ENCODE peak calls at places on chromosomes 7 and 10, in four cellular contexts. One of them, this sample, is unnamed.

GRCh38 chr7:55464422-55464821 is 99.3 kb downstream of the LANCL2 start:
- DNase-seq in breast epithelium: no peak
- DNase-seq in neural progenitor cell: no peak
- DNase-seq in heart right ventricle: no peak
- DNase-seq in this sample: no peak

GRCh38 chr7:35905555-35905954 is 104.7 kb downstream of the SEPTIN7 start:
- DNase-seq in heart right ventricle: no peak
- DNase-seq in breast epithelium: no peak
- DNase-seq in neural progenitor cell: no peak
- DNase-seq in this sample: no peak

GRCh38 chr7:8149222-8149621 is 112.7 kb downstream of the ICA1 start:
- DNase-seq in neural progenitor cell: no peak
- DNase-seq in breast epithelium: no peak
- DNase-seq in heart right ventricle: no peak
- DNase-seq in this sample: no peak

GRCh38 chr7:127791790-127792189 is 139.8 kb downstream of the SND1 start:
- DNase-seq in heart right ventricle: no peak
- DNase-seq in neural progenitor cell: no peak
- DNase-seq in breast epithelium: no peak
- DNase-seq in this sample: no peak

GRCh38 chr7:22195402-22195801 is 161.6 kb downstream of the RAPGEF5 start:
- DNase-seq in heart right ventricle: no peak
- DNase-seq in breast epithelium: no peak
- DNase-seq in neural progenitor cell: no peak
- DNase-seq in this sample: no peak

GRCh38 chr10:70132098-70133029 is at the start of gene AIFM2:
- DNase-seq in neural progenitor cell: peak
- DNase-seq in heart right ventricle: peak
- DNase-seq in breast epithelium: peak
- DNase-seq in this sample: peak

GRCh38 chr10:30873408-30873807 is 158.3 kb downstream of the ZNF438 start:
- DNase-seq in heart right ventricle: no peak
- DNase-seq in breast epithelium: no peak
- DNase-seq in neural progenitor cell: no peak
- DNase-seq in this sample: no peak

GRCh38 chr7:24038993-24039392 is 245.0 kb upstream of the NPY start:
- DNase-seq in breast epithelium: no peak
- DNase-seq in heart right ventricle: no peak
- DNase-seq in neural progenitor cell: no peak
- DNase-seq in this sample: no peak

GRCh38 chr7:115260381-115260780 is 338.5 kb downstream of the MDFIC start:
- DNase-seq in breast epithelium: no peak
- DNase-seq in neural progenitor cell: no peak
- DNase-seq in heart right ventricle: no peak
- DNase-seq in this sample: no peak

GRCh38 chr7:101938115-101938514 is 120.7 kb downstream of the CUX1 start:
- DNase-seq in breast epithelium: no peak
- DNase-seq in heart right ventricle: no peak
- DNase-seq in neural progenitor cell: no peak
- DNase-seq in this sample: no peak
- H3K27ac ChIP-seq in breast epithelium: no peak
- H3K27ac ChIP-seq in heart right ventricle: peak
- H3K27ac ChIP-seq in neural progenitor cell: no peak
- H3K27ac ChIP-seq in this sample: no peak

DNA sequence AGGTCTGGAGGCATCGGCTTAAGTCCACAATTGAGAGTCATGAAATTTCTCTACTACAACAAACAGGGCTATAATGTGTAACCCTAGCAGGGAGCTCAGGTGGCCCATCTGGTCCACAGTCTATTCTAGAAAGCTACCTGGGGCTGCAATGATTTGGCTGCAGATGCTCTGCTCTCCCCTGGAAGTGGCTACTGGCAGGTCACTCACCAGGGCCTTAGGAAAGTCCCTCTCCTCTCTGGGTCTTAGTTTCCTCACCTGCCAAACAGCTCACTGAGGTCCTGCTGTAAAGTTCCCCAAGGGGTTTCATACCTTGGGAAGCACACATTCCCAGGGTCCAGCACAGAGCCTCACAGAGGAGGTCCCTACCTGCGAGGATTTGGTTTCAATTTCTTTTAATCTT is 2.5 kb downstream of the IGFBP3 start:
- DNase-seq in neural progenitor cell: no peak
- DNase-seq in heart right ventricle: no peak
- DNase-seq in breast epithelium: no peak
- DNase-seq in this sample: no peak
- H3K4me3 ChIP-seq in neural progenitor cell: no peak
- H3K4me3 ChIP-seq in heart right ventricle: peak
- H3K4me3 ChIP-seq in breast epithelium: peak
- H3K4me3 ChIP-seq in this sample: no peak

GRCh38 chr7:1292972-1293830 is 60.5 kb downstream of the UNCX start:
- DNase-seq in heart right ventricle: no peak
- DNase-seq in breast epithelium: no peak
- DNase-seq in neural progenitor cell: no peak
- DNase-seq in this sample: no peak
- H3K27ac ChIP-seq in heart right ventricle: no peak
- H3K27ac ChIP-seq in breast epithelium: no peak
- H3K27ac ChIP-seq in neural progenitor cell: no peak
- H3K27ac ChIP-seq in this sample: no peak

GRCh38 chr7:140674899-140675701 is 2.4 kb downstream of the ADCK2 start:
- DNase-seq in breast epithelium: no peak
- DNase-seq in neural progenitor cell: peak
- DNase-seq in heart right ventricle: peak
- DNase-seq in this sample: no peak
- H3K4me3 ChIP-seq in breast epithelium: no peak
- H3K4me3 ChIP-seq in neural progenitor cell: no peak
- H3K4me3 ChIP-seq in heart right ventricle: no peak
- H3K4me3 ChIP-seq in this sample: no peak

GRCh38 chr7:151923097-151923876 is 33.0 kb upstream of the GALNTL5 start:
- DNase-seq in breast epithelium: peak
- DNase-seq in heart right ventricle: peak
- DNase-seq in neural progenitor cell: no peak
- DNase-seq in this sample: no peak
- H3K27ac ChIP-seq in breast epithelium: peak
- H3K27ac ChIP-seq in heart right ventricle: peak
- H3K27ac ChIP-seq in neural progenitor cell: no peak
- H3K27ac ChIP-seq in this sample: no peak

GRCh38 chr7:30888783-30889182 is 22.9 kb upstream of the AQP1 start:
- DNase-seq in neural progenitor cell: no peak
- DNase-seq in breast epithelium: no peak
- DNase-seq in heart right ventricle: no peak
- DNase-seq in this sample: no peak

GRCh38 chr7:30881448-30881847 is 30.2 kb upstream of the AQP1 start:
- DNase-seq in breast epithelium: no peak
- DNase-seq in neural progenitor cell: no peak
- DNase-seq in heart right ventricle: no peak
- DNase-seq in this sample: no peak

GRCh38 chr7:30887464-30887872 is 24.2 kb upstream of the AQP1 start:
- DNase-seq in heart right ventricle: no peak
- DNase-seq in breast epithelium: no peak
- DNase-seq in neural progenitor cell: peak
- DNase-seq in this sample: no peak

GRCh38 chr7:30886608-30887011 is 25.0 kb upstream of the AQP1 start:
- DNase-seq in neural progenitor cell: no peak
- DNase-seq in heart right ventricle: no peak
- DNase-seq in breast epithelium: no peak
- DNase-seq in this sample: no peak

DNA sequence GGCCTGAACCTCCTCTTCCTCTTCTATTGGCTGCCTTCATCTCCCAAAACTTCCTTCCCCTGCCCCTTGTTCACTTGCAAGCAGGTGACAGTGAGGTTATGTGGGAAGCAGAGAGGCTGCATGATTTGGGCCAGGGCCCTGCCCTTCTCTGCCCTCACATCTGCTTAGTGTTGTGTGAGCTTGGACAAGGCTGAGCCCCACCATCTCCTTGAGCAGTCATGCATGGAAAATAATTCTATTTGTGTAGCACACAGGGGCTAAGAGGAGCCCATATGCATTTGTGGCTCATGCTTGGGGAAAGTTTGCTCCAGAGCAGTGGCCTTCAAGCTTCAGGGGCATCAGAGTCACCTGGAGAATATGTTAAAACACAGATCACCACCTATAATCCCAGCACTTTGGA is 26.8 kb upstream of the AQP1 start:
- DNase-seq in breast epithelium: no peak
- DNase-seq in heart right ventricle: no peak
- DNase-seq in neural progenitor cell: no peak
- DNase-seq in this sample: no peak
- H3K4me3 ChIP-seq in breast epithelium: no peak
- H3K4me3 ChIP-seq in heart right ventricle: no peak
- H3K4me3 ChIP-seq in neural progenitor cell: no peak
- H3K4me3 ChIP-seq in this sample: no peak

DNA sequence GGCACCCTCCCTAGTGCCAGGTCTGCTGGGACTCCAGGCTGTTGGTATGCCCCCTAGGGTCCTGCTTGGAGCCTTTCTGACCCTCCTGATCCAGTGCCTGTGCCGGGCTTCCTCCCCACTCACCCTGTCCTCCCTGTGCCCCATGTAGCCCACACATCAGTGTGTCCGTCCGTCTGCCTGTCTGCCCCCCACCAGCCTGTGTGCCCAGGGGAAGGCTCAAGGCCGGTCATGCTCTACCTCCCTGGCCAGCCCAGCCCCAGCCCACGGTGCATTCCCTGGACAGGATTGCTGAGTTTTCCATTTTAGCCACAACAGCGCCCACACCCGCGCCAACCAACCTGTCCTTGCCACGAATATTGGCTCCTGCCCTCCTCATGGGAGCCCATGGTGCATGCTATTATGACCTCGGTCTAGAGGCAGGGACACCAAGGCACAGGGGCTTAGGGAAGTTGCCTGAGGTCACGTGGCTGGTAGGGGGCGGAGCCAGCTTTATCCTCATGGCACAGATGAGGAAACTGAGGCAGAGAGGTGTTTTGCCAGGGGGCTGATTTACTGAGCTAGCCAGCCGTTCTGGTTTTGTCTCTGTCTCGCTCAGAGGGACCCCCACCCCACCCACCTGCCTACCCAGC is 136.0 kb downstream of the FAM53B start:
- DNase-seq in heart right ventricle: no peak
- DNase-seq in breast epithelium: no peak
- DNase-seq in neural progenitor cell: no peak
- DNase-seq in this sample: no peak
- H3K27ac ChIP-seq in heart right ventricle: no peak
- H3K27ac ChIP-seq in breast epithelium: no peak
- H3K27ac ChIP-seq in neural progenitor cell: no peak
- H3K27ac ChIP-seq in this sample: no peak

GRCh38 chr10:61452655-61453641 is at the start of gene TMEM26:
- DNase-seq in neural progenitor cell: peak
- DNase-seq in breast epithelium: no peak
- DNase-seq in heart right ventricle: peak
- DNase-seq in this sample: no peak
- H3K4me3 ChIP-seq in neural progenitor cell: peak
- H3K4me3 ChIP-seq in breast epithelium: peak
- H3K4me3 ChIP-seq in heart right ventricle: peak
- H3K4me3 ChIP-seq in this sample: no peak

This sample was measured in CD8-positive, alpha-beta T cell.